ENCODE peak calls at places on chromosomes 2 and 18, in eight cellular contexts. One of them, this sample, is unnamed. For H3K27me3, the result is how much of the 10 kb centered on the place peaks cover.

GRCh38 chr2:212228651-212229253 is 309.9 kb downstream of the ERBB4 start:
- DNase-seq in left lung: no peak
- DNase-seq in brain microvascular endothelial cell: no peak
- DNase-seq in dorsolateral prefrontal cortex: no peak
- DNase-seq in cardiac muscle cell: peak
- DNase-seq in AG04450: no peak
- DNase-seq in upper lobe of right lung: no peak
- DNase-seq in spleen: no peak
- DNase-seq in this sample: no peak

GRCh38 chr2:13002948-13003347 is 286.2 kb downstream of the TRIB2 start:
- DNase-seq in left lung: no peak
- DNase-seq in brain microvascular endothelial cell: no peak
- DNase-seq in dorsolateral prefrontal cortex: no peak
- DNase-seq in cardiac muscle cell: no peak
- DNase-seq in AG04450: no peak
- DNase-seq in upper lobe of right lung: no peak
- DNase-seq in spleen: no peak
- DNase-seq in this sample: no peak

GRCh38 chr18:44741070-44741469 is 60.4 kb downstream of the SETBP1 start:
- DNase-seq in left lung: no peak
- DNase-seq in brain microvascular endothelial cell: no peak
- DNase-seq in dorsolateral prefrontal cortex: no peak
- DNase-seq in cardiac muscle cell: no peak
- DNase-seq in AG04450: no peak
- DNase-seq in upper lobe of right lung: no peak
- DNase-seq in spleen: no peak
- DNase-seq in this sample: no peak

GRCh38 chr18:36295880-36296301 is 1.6 kb upstream of the FHOD3 start:
- DNase-seq in left lung: no peak
- DNase-seq in brain microvascular endothelial cell: no peak
- DNase-seq in dorsolateral prefrontal cortex: no peak
- DNase-seq in cardiac muscle cell: no peak
- DNase-seq in AG04450: no peak
- DNase-seq in upper lobe of right lung: no peak
- DNase-seq in spleen: no peak
- DNase-seq in this sample: no peak

GRCh38 chr2:101038455-101039255 is 36.6 kb downstream of the RPL31 start:
- DNase-seq in left lung: no peak
- DNase-seq in brain microvascular endothelial cell: no peak
- DNase-seq in dorsolateral prefrontal cortex: no peak
- DNase-seq in cardiac muscle cell: peak
- DNase-seq in AG04450: no peak
- DNase-seq in upper lobe of right lung: no peak
- DNase-seq in spleen: no peak
- DNase-seq in this sample: no peak

GRCh38 chr2:208945719-208946280 is 478.0 kb upstream of the MAP2 start:
- DNase-seq in left lung: no peak
- DNase-seq in brain microvascular endothelial cell: no peak
- DNase-seq in dorsolateral prefrontal cortex: no peak
- DNase-seq in cardiac muscle cell: no peak
- DNase-seq in AG04450: no peak
- DNase-seq in upper lobe of right lung: no peak
- DNase-seq in spleen: no peak
- DNase-seq in this sample: no peak

GRCh38 chr18:24839991-24840390 is 379.6 kb downstream of the HRH4 start:
- DNase-seq in left lung: no peak
- DNase-seq in brain microvascular endothelial cell: no peak
- DNase-seq in dorsolateral prefrontal cortex: no peak
- DNase-seq in cardiac muscle cell: no peak
- DNase-seq in AG04450: no peak
- DNase-seq in upper lobe of right lung: no peak
- DNase-seq in spleen: no peak
- DNase-seq in this sample: no peak

GRCh38 chr2:218229239-218229638 is 12.2 kb downstream of the ARPC2 start:
- DNase-seq in left lung: no peak
- DNase-seq in brain microvascular endothelial cell: peak
- DNase-seq in dorsolateral prefrontal cortex: no peak
- DNase-seq in cardiac muscle cell: peak
- DNase-seq in AG04450: peak
- DNase-seq in upper lobe of right lung: no peak
- DNase-seq in spleen: no peak
- DNase-seq in this sample: peak

GRCh38 chr18:67735506-67735905 is 219.0 kb upstream of the DSEL start:
- DNase-seq in left lung: no peak
- DNase-seq in brain microvascular endothelial cell: no peak
- DNase-seq in dorsolateral prefrontal cortex: no peak
- DNase-seq in cardiac muscle cell: no peak
- DNase-seq in AG04450: no peak
- DNase-seq in upper lobe of right lung: no peak
- DNase-seq in spleen: no peak
- DNase-seq in this sample: no peak

GRCh38 chr18:45664824-45665763 is 49.8 kb downstream of the SLC14A2 start:
- DNase-seq in left lung: no peak
- DNase-seq in brain microvascular endothelial cell: peak
- DNase-seq in dorsolateral prefrontal cortex: peak
- DNase-seq in cardiac muscle cell: peak
- DNase-seq in AG04450: no peak
- DNase-seq in upper lobe of right lung: no peak
- DNase-seq in spleen: no peak
- DNase-seq in this sample: peak

GRCh38 chr2:98768765-98769476 is 38.0 kb upstream of the MGAT4A start:
- DNase-seq in left lung: no peak
- DNase-seq in brain microvascular endothelial cell: peak
- DNase-seq in dorsolateral prefrontal cortex: no peak
- DNase-seq in cardiac muscle cell: peak
- DNase-seq in AG04450: no peak
- DNase-seq in upper lobe of right lung: no peak
- DNase-seq in spleen: peak
- DNase-seq in this sample: no peak

GRCh38 chr2:42025151-42025582 is 22.7 kb upstream of the PKDCC start:
- DNase-seq in left lung: no peak
- DNase-seq in brain microvascular endothelial cell: peak
- DNase-seq in dorsolateral prefrontal cortex: no peak
- DNase-seq in cardiac muscle cell: peak
- DNase-seq in AG04450: peak
- DNase-seq in upper lobe of right lung: no peak
- DNase-seq in spleen: no peak
- DNase-seq in this sample: no peak

GRCh38 chr2:96315400-96316071 is 9.6 kb upstream of the ITPRIPL1 start:
- DNase-seq in left lung: no peak
- DNase-seq in brain microvascular endothelial cell: peak
- DNase-seq in dorsolateral prefrontal cortex: no peak
- DNase-seq in cardiac muscle cell: peak
- DNase-seq in AG04450: no peak
- DNase-seq in upper lobe of right lung: no peak
- DNase-seq in spleen: no peak
- DNase-seq in this sample: peak

GRCh38 chr2:47253440-47253839 is 98.3 kb upstream of the STPG4 start:
- DNase-seq in left lung: no peak
- DNase-seq in brain microvascular endothelial cell: no peak
- DNase-seq in dorsolateral prefrontal cortex: no peak
- DNase-seq in cardiac muscle cell: no peak
- DNase-seq in AG04450: no peak
- DNase-seq in upper lobe of right lung: no peak
- DNase-seq in spleen: no peak
- DNase-seq in this sample: no peak

GRCh38 chr2:27025861-27026851 is 6.6 kb upstream of the TMEM214 start:
- DNase-seq in left lung: no peak
- DNase-seq in brain microvascular endothelial cell: no peak
- DNase-seq in dorsolateral prefrontal cortex: no peak
- DNase-seq in cardiac muscle cell: no peak
- DNase-seq in AG04450: no peak
- DNase-seq in upper lobe of right lung: no peak
- DNase-seq in spleen: no peak
- DNase-seq in this sample: no peak

DNA sequence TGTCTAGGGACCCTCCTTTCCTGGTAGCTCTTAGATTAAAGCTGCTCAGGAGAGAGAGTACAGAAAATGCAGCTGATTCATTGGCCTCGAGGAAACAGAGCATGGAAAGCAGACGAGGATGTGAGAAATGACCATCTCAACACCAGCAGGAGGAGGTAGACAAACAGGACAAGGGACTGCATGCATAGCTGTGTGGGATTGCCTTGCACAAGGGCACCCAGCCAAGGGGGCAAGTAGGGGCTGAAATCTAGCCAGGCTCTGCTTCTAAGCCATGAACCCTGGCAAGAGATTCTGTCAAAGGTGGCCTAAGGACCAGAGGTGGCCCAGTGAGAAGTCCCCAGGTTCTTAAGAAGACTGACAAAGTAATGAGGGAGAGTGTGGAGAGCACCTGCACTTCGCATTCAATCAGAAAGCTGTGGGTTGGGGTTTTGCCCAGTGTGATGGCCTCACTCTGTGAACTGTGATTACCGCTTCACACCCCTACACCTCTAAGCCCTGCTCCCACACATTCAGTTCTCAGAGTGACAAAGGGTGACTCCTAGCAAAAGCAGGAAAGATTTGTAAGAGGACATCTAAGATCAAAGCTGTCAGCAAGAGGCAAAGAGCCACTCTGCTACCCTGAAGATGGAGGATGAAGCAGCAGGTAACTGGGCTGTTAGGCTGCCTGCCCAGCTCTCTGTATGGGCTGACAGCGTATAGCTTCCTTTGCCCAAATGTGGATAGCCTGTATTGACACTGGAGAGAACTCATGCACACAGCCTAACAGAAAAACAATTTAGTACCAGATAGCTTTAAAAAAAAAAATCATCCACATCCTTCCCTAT is 151.3 kb upstream of the PELI1 start:
- DNase-seq in left lung: no peak
- DNase-seq in brain microvascular endothelial cell: no peak
- DNase-seq in dorsolateral prefrontal cortex: no peak
- DNase-seq in cardiac muscle cell: no peak
- DNase-seq in AG04450: no peak
- DNase-seq in upper lobe of right lung: no peak
- DNase-seq in spleen: no peak
- DNase-seq in this sample: no peak
- TF ChIP-seq CTCF in left lung: no peak
- TF ChIP-seq CTCF in brain microvascular endothelial cell: no peak
- TF ChIP-seq CTCF in dorsolateral prefrontal cortex: no peak
- TF ChIP-seq CTCF in cardiac muscle cell: no peak
- TF ChIP-seq CTCF in AG04450: no peak
- TF ChIP-seq CTCF in upper lobe of right lung: no peak
- TF ChIP-seq CTCF in spleen: no peak
- TF ChIP-seq CTCF in this sample: no peak

DNA sequence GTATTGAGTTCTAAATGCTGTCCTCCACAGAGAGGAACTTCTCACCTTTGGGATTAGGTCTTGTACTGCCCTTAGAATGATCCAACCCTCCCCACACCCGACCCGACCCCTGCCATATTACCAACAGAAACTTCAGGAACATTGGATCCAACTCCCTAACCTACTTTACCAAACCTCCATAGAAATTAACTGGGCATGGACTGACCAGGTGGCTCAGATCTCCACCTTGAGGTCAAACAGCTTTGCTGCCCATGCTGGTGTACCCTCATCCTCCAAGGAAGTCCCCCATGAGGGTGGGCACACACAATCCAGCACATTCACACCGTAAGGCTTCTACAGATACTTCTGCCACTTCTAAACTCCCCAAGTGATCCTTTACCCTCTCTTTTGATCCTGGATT is 21.5 kb downstream of the NFE2L2 start:
- DNase-seq in left lung: no peak
- DNase-seq in brain microvascular endothelial cell: no peak
- DNase-seq in dorsolateral prefrontal cortex: no peak
- DNase-seq in cardiac muscle cell: no peak
- DNase-seq in AG04450: no peak
- DNase-seq in upper lobe of right lung: no peak
- DNase-seq in spleen: no peak
- DNase-seq in this sample: no peak
- H3K27ac ChIP-seq in left lung: peak
- H3K27ac ChIP-seq in brain microvascular endothelial cell: peak
- H3K27ac ChIP-seq in dorsolateral prefrontal cortex: peak
- H3K27ac ChIP-seq in cardiac muscle cell: peak
- H3K27ac ChIP-seq in AG04450: peak
- H3K27ac ChIP-seq in upper lobe of right lung: peak
- H3K27ac ChIP-seq in spleen: peak
- H3K27ac ChIP-seq in this sample: no peak

DNA sequence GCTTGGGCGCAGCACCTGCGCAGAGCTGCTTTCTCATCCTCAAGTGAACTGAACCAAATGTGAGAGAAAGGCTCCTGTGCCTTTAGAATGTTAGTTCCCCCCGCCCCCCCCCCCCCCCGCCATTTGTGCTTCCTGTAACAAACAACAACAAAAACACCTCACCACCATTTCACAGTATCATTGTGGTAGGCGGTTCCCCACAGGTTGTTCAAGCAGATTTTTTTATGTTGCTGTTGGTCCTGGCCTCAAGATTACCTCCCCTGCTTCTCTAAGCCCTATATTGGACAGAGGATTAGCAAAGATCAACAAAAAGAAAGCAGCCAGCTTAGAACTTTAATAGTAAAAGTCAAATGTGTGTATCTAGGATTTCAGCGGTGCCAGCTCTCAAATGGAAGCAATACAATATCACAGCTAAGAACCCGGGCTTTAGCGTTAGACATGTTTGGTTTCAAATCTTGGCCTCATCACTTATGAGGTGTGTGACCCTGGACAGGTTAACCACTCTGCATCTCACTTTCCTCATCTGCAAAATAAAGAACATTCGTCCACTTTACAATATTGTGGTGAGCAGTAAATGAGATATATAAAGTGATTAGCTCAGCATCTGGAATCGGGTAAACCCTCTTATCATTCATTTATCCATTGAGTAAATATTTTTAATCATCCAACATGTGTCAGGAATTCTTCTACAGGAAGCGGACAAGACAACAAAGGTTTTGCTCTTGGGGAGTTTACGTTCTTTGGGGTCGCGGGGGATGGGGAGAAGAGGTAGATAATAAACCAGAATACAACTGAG is 84.6 kb downstream of the KCTD18 start:
- DNase-seq in left lung: no peak
- DNase-seq in brain microvascular endothelial cell: no peak
- DNase-seq in dorsolateral prefrontal cortex: no peak
- DNase-seq in cardiac muscle cell: no peak
- DNase-seq in AG04450: no peak
- DNase-seq in upper lobe of right lung: no peak
- DNase-seq in spleen: no peak
- DNase-seq in this sample: no peak
- H3K27me3 ChIP-seq in left lung: under half
- H3K27me3 ChIP-seq in brain microvascular endothelial cell: under half
- H3K27me3 ChIP-seq in dorsolateral prefrontal cortex: under half
- H3K27me3 ChIP-seq in cardiac muscle cell: under half
- H3K27me3 ChIP-seq in AG04450: under half
- H3K27me3 ChIP-seq in upper lobe of right lung: under half
- H3K27me3 ChIP-seq in spleen: under half
- H3K27me3 ChIP-seq in this sample: under half

DNA sequence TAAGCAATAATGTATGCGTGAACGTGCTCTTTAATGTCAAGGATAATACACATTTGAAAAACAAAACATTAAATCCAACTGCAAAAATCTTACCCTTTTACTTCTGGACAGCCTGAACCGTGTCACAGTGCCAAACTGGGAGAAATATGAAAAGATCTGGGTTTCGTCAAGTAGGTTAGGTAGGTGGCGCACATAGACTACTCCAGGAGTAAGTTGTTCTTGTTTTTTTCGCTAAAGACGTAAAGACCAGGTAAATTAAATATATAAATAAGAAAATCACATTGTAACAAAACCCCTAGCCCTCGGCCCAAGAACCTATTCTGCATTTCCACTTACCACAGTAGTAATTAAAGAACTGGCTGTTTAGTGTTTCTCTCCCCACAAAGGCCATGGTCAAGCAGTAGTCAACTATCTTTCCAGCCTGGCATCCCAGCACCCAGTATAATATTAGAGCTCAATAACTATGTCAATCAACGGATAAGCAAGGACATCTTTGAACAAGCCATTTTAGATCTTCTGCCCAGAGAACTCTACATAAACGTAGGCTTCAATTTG is 1.1 kb downstream of the NIFK start:
- DNase-seq in left lung: no peak
- DNase-seq in brain microvascular endothelial cell: no peak
- DNase-seq in dorsolateral prefrontal cortex: no peak
- DNase-seq in cardiac muscle cell: peak
- DNase-seq in AG04450: no peak
- DNase-seq in upper lobe of right lung: no peak
- DNase-seq in spleen: no peak
- DNase-seq in this sample: no peak
- TF ChIP-seq CTCF in left lung: no peak
- TF ChIP-seq CTCF in brain microvascular endothelial cell: peak
- TF ChIP-seq CTCF in dorsolateral prefrontal cortex: no peak
- TF ChIP-seq CTCF in cardiac muscle cell: no peak
- TF ChIP-seq CTCF in AG04450: no peak
- TF ChIP-seq CTCF in upper lobe of right lung: no peak
- TF ChIP-seq CTCF in spleen: no peak
- TF ChIP-seq CTCF in this sample: peak

This sample was measured in CD4-positive, alpha-beta T cell.